ENCODE peak calls at places on chromosomes 13 and 19, in nine cellular contexts. Q is Peyer's patch, G is IMR-90, I is stomach, V is HAP-1, H is Panc1, P is hepatocyte, Y is upper lobe of right lung, S is esophagus squamous epithelium. F is an unnamed sample.

GRCh38 chr19:13150919-13151604 is 851 bp downstream of the IER2 start:
- DNase-seq in V (peak; percentile 20), P (peak; percentile 35), Q (peak; percentile 62), H (no peak), G (no peak), I (no peak), Y (no peak), S (no peak), F (peak; percentile 16)

GRCh38 chr13:38697197-38697596 is 10.3 kb downstream of the FREM2 start:
- DNase-seq in V (no peak), G (no peak), P (no peak), Y (no peak), S (no peak), I (no peak), H (no peak), Q (no peak), F (no peak)

GRCh38 chr19:2549701-2550191 is 73.8 kb downstream of the GADD45B start:
- DNase-seq in Y (peak; percentile 91), Q (peak; percentile 52), P (no peak), G (peak; percentile 88), I (peak; percentile 43), S (no peak), H (no peak), V (no peak), F (no peak)

GRCh38 chr19:30315159-30315558 is 57.0 kb upstream of the ZNF536 start:
- DNase-seq in V (no peak), S (no peak), H (no peak), Q (no peak), P (no peak), Y (no peak), I (no peak), G (no peak), F (no peak)

GRCh38 chr19:29526730-29527499 is 1.1 kb downstream of the VSTM2B start:
- DNase-seq in Q (peak; percentile 34), G (no peak), H (no peak), S (no peak), V (no peak), P (no peak), Y (peak; percentile 55), I (no peak), F (no peak)

GRCh38 chr19:17468302-17469091 is 1.8 kb upstream of the SLC27A1 start:
- DNase-seq in Q (no peak), I (peak; percentile 85), G (no peak), Y (peak; percentile 86), H (no peak), V (no peak), P (no peak), S (no peak), F (no peak)

GRCh38 chr13:65090191-65090590 is 2139.9 kb downstream of the PCDH9 start:
- DNase-seq in I (no peak), V (no peak), H (no peak), G (no peak), P (no peak), Y (no peak), Q (no peak), S (no peak), F (no peak)

GRCh38 chr19:55460670-55461258 is 678 bp downstream of the ISOC2 start:
- DNase-seq in P (peak; percentile 91), Y (peak; percentile 84), G (peak; percentile 74), V (peak; percentile 91), Q (peak; percentile 82), I (peak; percentile 78), H (no peak), S (no peak), F (no peak)

GRCh38 chr13:56850852-56851251 is 289.9 kb upstream of the PRR20A start:
- DNase-seq in G (no peak), H (no peak), V (no peak), Q (no peak), P (no peak), S (no peak), I (no peak), Y (no peak), F (no peak)

GRCh38 chr13:39144941-39145533 is 106.8 kb downstream of the NHLRC3 start:
- DNase-seq in Y (no peak), G (peak; percentile 70), H (peak; percentile 24), I (peak; percentile 33), P (peak; percentile 73), S (no peak), Q (no peak), V (peak; percentile 80), F (no peak)

GRCh38 chr19:3062165-3063105 is at the start of gene TLE5:
- DNase-seq in S (no peak), P (peak; percentile 86), Y (peak; percentile 88), H (no peak), G (no peak), I (peak; percentile 78), Q (peak; percentile 87), V (peak; percentile 50), F (peak; percentile 77)

GRCh38 chr19:13598098-13598497 is 91.8 kb upstream of the CACNA1A start:
- DNase-seq in Q (no peak), S (no peak), I (no peak), P (no peak), Y (no peak), V (no peak), H (no peak), G (no peak), F (no peak)

GRCh38 chr19:50300814-50301606 is 28.2 kb downstream of the KCNC3 start:
- DNase-seq in G (peak; percentile 79), I (no peak), S (no peak), H (peak; percentile 15), Y (no peak), P (no peak), V (no peak), Q (no peak), F (no peak)

GRCh38 chr13:26759907-26760834 is at the start of gene GPR12:
- DNase-seq in G (no peak), I (no peak), H (no peak), V (no peak), Q (no peak), Y (no peak), S (no peak), P (no peak), F (no peak)

GRCh38 chr13:31116224-31116623 is 45.5 kb downstream of the HSPH1 start:
- DNase-seq in Y (no peak), P (no peak), H (no peak), V (no peak), Q (no peak), S (no peak), G (no peak), I (no peak), F (no peak)

DNA sequence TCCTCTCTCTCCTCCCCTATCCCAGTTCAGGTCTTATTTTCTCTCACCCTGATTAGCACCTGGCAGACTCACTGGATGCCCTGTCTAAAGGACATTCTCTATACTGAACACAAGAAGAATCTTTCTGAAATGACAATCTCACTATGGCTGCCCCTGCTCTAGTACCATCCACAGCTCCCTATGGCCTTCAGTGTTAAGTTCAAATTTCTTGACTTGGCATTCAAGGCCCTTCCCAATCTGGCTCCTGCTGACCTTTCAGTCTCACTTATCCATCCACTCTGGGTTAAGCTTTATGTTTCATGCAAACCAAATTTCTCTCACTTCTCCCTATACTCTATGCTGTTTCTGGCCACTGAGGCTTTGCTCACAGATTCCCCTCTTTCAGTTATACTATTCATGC is 34.2 kb downstream of the MBD3L1 start:
- DNase-seq in G (no peak), S (no peak), Q (no peak), V (no peak), I (no peak), P (no peak), H (no peak), Y (no peak), F (no peak)
- H3K9me3 ChIP-seq in G (peaks cover 16% of the 10 kb centered on the region), S (no peaks in the 10 kb centered on the region), Q (no peaks in the 10 kb centered on the region), V (no peaks in the 10 kb centered on the region), I (peaks cover 6% of the 10 kb centered on the region), P (no peaks in the 10 kb centered on the region), H (no peaks in the 10 kb centered on the region), Y (no peaks in the 10 kb centered on the region), F (no peaks in the 10 kb centered on the region)

GRCh38 chr19:16365300-16365996 is 40.8 kb downstream of the KLF2 start:
- DNase-seq in P (peak; percentile 12), S (no peak), Q (no peak), I (no peak), H (no peak), G (no peak), Y (no peak), V (no peak), F (no peak)
- H3K4me1 ChIP-seq in P (peaks cover 10% of the 10 kb centered on the region), S (peaks cover 61% of the 10 kb centered on the region), Q (peaks cover 42% of the 10 kb centered on the region), I (peaks cover 65% of the 10 kb centered on the region), H (no peaks in the 10 kb centered on the region), G (no peaks in the 10 kb centered on the region), Y (peaks cover 26% of the 10 kb centered on the region), V (no peaks in the 10 kb centered on the region), F (peaks cover 90% of the 10 kb centered on the region)

DNA sequence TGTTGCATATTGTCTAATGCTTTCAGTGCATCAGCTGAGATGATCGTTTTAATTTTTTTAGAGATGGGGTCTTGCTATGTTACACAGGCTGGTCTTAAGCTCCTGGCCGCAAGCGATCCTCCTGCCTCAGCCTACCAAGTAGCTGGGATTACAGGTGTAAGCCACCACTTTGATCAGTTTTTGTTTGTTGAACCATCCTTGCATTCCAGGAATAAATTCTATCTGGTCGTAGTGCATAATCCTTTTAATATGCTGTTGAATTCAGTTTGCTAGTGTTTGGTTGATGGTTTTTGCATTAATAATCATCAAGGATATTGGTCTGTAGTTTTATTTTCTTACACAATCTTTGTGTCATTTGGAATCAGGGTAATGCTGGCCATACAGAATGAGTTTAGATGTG is 4.4 kb downstream of the ZNF211 start:
- DNase-seq in Q (no peak), H (no peak), Y (no peak), P (no peak), G (no peak), V (no peak), S (no peak), I (no peak), F (no peak)
- H3K9me3 ChIP-seq in Q (peaks cover 28% of the 10 kb centered on the region), H (peaks cover 58% of the 10 kb centered on the region), Y (peaks cover 61% of the 10 kb centered on the region), P (peaks cover 39% of the 10 kb centered on the region), G (peaks cover 36% of the 10 kb centered on the region), V (peaks cover 7% of the 10 kb centered on the region), S (peaks cover 55% of the 10 kb centered on the region), I (peaks cover 78% of the 10 kb centered on the region), F (peaks cover 9% of the 10 kb centered on the region)

GRCh38 chr19:41395355-41395754 is 1.8 kb downstream of the EXOSC5 start:
- DNase-seq in Q (no peak), I (no peak), H (no peak), G (no peak), P (no peak), S (no peak), V (no peak), Y (no peak), F (no peak)
- H3K4me1 ChIP-seq in Q (peaks cover 19% of the 10 kb centered on the region), I (peaks cover 32% of the 10 kb centered on the region), H (no peaks in the 10 kb centered on the region), G (peaks cover 4% of the 10 kb centered on the region), P (peaks cover 3% of the 10 kb centered on the region), S (peaks cover 44% of the 10 kb centered on the region), V (peaks cover 8% of the 10 kb centered on the region), Y (peaks cover 19% of the 10 kb centered on the region), F (peaks cover 23% of the 10 kb centered on the region)

GRCh38 chr13:79307433-79307861 is 98.6 kb downstream of the RBM26 start:
- DNase-seq in V (no peak), Y (no peak), P (no peak), G (peak; percentile 16), Q (no peak), H (no peak), I (no peak), S (no peak), F (no peak)
- H3K9me3 ChIP-seq in V (no peaks in the 10 kb centered on the region), Y (no peaks in the 10 kb centered on the region), P (no peaks in the 10 kb centered on the region), G (no peaks in the 10 kb centered on the region), Q (no peaks in the 10 kb centered on the region), H (no peaks in the 10 kb centered on the region), I (no peaks in the 10 kb centered on the region), S (no peaks in the 10 kb centered on the region), F (no peaks in the 10 kb centered on the region)